ENCODE peak calls at places on chromosomes 1 and 21, in eight cellular contexts. Y, P, Q, I, H, J, K and S are unnamed samples. For H3K27me3, the result is how much of the 10 kb centered on the place peaks cover.

GRCh38 chr1:15417365-15417934 is 7.8 kb downstream of the EFHD2 start:
- DNase-seq in I (no peak), P (no peak), Y (no peak), Q (no peak), J (no peak), H (no peak), K (peak), S (no peak)

GRCh38 chr1:41512701-41513387 is 28.4 kb upstream of the EDN2 start:
- DNase-seq in Q (no peak), Y (no peak), P (peak), J (no peak), K (no peak), I (no peak), H (no peak), S (no peak)

GRCh38 chr1:44314401-44314800 is 40.7 kb downstream of the ERI3 start:
- DNase-seq in H (no peak), Q (no peak), P (no peak), Y (no peak), I (no peak), J (no peak), K (no peak), S (no peak)

GRCh38 chr1:93692983-93693591 is 11.4 kb upstream of the BCAR3 start:
- DNase-seq in K (no peak), Q (no peak), I (no peak), P (no peak), Y (no peak), J (no peak), H (no peak), S (no peak)

GRCh38 chr1:15680131-15680530 is 4.0 kb upstream of the PLEKHM2 start:
- DNase-seq in K (no peak), P (peak), H (no peak), Q (no peak), J (no peak), Y (no peak), I (no peak), S (no peak)

GRCh38 chr1:211616231-211617031 is 37.5 kb upstream of the SLC30A1 start:
- DNase-seq in P (no peak), Y (no peak), Q (no peak), H (peak), I (peak), K (no peak), J (peak), S (peak)

GRCh38 chr1:213474054-213474453 is 423.0 kb downstream of the RPS6KC1 start:
- DNase-seq in K (no peak), H (peak), J (peak), Q (no peak), Y (no peak), P (no peak), I (peak), S (no peak)

GRCh38 chr1:229285424-229285823 is 14.5 kb downstream of the RAB4A start:
- DNase-seq in J (no peak), Q (no peak), P (no peak), I (no peak), Y (no peak), K (no peak), H (no peak), S (no peak)

GRCh38 chr1:1073743-1074587 is at the start of gene RNF223:
- DNase-seq in Q (no peak), Y (no peak), I (no peak), P (no peak), H (no peak), K (no peak), J (no peak), S (no peak)

GRCh38 chr1:169312084-169312954 is 55.3 kb downstream of the NME7 start:
- DNase-seq in I (no peak), Y (no peak), P (no peak), H (no peak), Q (no peak), K (peak), J (no peak), S (no peak)

GRCh38 chr21:41701749-41702148 is 65.1 kb downstream of the RIPK4 start:
- DNase-seq in Q (no peak), I (no peak), Y (no peak), H (no peak), K (no peak), J (no peak), P (no peak), S (no peak)

GRCh38 chr1:67559222-67559700 is 125.7 kb upstream of the GADD45A start:
- DNase-seq in K (no peak), Q (no peak), H (peak), Y (peak), J (peak), P (peak), I (peak), S (peak)

GRCh38 chr1:166924829-166925541 is 48.9 kb upstream of the TADA1 start:
- DNase-seq in P (no peak), Q (no peak), I (no peak), Y (no peak), J (no peak), H (no peak), K (no peak), S (no peak)

GRCh38 chr1:209937996-209938959 is at the start of gene SYT14:
- DNase-seq in K (no peak), Q (no peak), P (no peak), J (peak), I (peak), Y (no peak), H (no peak), S (no peak)

GRCh38 chr1:184615301-184615700 is 139.4 kb downstream of the EDEM3 start:
- DNase-seq in Q (no peak), J (no peak), K (no peak), I (no peak), Y (no peak), P (no peak), H (no peak), S (no peak)

GRCh38 chr21:44681861-44682579 is at the start of gene KRTAP12-1:
- DNase-seq in J (no peak), H (no peak), K (no peak), P (no peak), Y (no peak), Q (no peak), I (no peak), S (peak)

GRCh38 chr1:6256640-6257039 is 4.3 kb downstream of the GPR153 start:
- DNase-seq in H (no peak), J (no peak), P (no peak), I (no peak), Q (no peak), K (no peak), Y (no peak), S (no peak)

GRCh38 chr1:6251681-6252373 is 7.8 kb downstream of the HES3 start:
- DNase-seq in K (no peak), P (peak), H (no peak), I (no peak), J (no peak), Q (no peak), Y (no peak), S (no peak)

GRCh38 chr1:6253380-6253779 is 7.5 kb downstream of the GPR153 start:
- DNase-seq in H (no peak), Y (no peak), P (no peak), J (no peak), Q (no peak), K (no peak), I (no peak), S (no peak)

GRCh38 chr1:6252374-6252710 is 8.4 kb downstream of the HES3 start:
- DNase-seq in H (no peak), P (peak), I (no peak), Q (no peak), J (no peak), K (no peak), Y (no peak), S (no peak)

GRCh38 chr1:6254691-6255090 is 6.2 kb downstream of the GPR153 start:
- DNase-seq in P (no peak), K (no peak), Q (no peak), I (no peak), J (no peak), Y (no peak), H (no peak), S (no peak)
- H3K27me3 ChIP-seq in P (under half), K (under half), Q (under half), I (under half), J (under half), Y (under half), H (under half), S (under half)

DNA sequence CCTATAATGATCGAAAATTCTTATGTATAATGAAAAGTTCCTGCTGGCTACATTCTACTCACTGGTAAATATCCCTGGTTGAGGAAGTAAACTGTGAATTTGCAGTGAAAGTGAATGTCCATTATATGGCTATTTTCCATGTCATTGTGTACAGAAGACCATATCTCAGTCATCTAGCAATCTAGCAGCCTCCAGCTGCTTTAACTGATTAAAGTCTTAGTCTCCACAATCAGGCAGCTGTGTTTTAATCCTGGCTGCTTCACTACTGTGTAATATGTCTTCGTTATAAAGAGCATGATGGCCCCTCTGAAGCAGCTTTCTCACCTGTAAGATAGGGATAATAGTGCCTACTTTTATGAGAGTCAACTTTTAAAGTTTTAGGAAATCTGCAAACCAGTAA is 11.4 kb downstream of the CLCA2 start:
- DNase-seq in P (no peak), Y (no peak), J (no peak), H (no peak), K (no peak), I (no peak), Q (no peak), S (no peak)
- H3K27me3 ChIP-seq in P (under half), Y (under half), J (under half), H (under half), K (under half), I (under half), Q (under half), S (under half)

GRCh38 chr1:162367772-162368171 is 8.9 kb downstream of the SPATA46 start:
- DNase-seq in Q (no peak), P (no peak), J (no peak), I (no peak), K (no peak), H (no peak), Y (no peak), S (no peak)

GRCh38 chr1:162366671-162367070 is 10.0 kb downstream of the SPATA46 start:
- DNase-seq in Y (no peak), H (no peak), K (no peak), I (no peak), P (no peak), Q (no peak), J (no peak), S (no peak)

GRCh38 chr1:162365284-162366041 is 11.2 kb downstream of the SPATA46 start:
- DNase-seq in Y (no peak), J (no peak), K (no peak), Q (no peak), I (no peak), H (no peak), P (no peak), S (no peak)

GRCh38 chr1:162367073-162367472 is 9.6 kb downstream of the SPATA46 start:
- DNase-seq in K (no peak), Q (no peak), Y (no peak), P (no peak), I (no peak), H (no peak), J (peak), S (no peak)

DNA sequence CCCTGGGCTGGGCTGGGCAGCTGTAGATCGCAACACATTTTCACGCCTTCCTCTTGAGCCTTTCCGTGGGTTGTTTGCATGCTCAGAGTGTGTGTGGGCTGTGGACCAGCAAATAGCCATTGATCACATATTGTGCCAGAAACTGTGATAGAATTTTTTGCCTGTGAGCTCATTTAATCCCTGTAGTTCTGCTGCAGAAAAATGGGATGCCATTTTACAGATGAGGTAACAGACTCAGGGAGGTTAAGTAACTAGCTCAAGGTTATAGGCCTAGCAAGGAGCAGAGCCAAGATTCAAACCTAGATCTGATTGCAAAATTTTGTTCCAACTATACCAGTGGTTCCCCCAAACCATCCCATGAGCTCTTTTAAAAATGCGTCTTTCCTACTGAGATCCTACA is 10.5 kb downstream of the SPATA46 start:
- DNase-seq in Q (no peak), K (no peak), Y (no peak), P (no peak), I (no peak), H (no peak), J (no peak), S (no peak)
- H3K27me3 ChIP-seq in Q (under half), K (under half), Y (under half), P (under half), I (under half), H (under half), J (under half), S (under half)

GRCh38 chr1:69328186-69328585 is 239.5 kb upstream of the LRRC7 start:
- DNase-seq in J (no peak), H (no peak), K (no peak), I (no peak), P (no peak), Y (no peak), Q (no peak), S (no peak)
- H3K27me3 ChIP-seq in J (under half), H (under half), K (under half), I (under half), P (under half), Y (under half), Q (under half), S (under half)

GRCh38 chr1:9087411-9087810 is 18.0 kb upstream of the SLC2A5 start:
- DNase-seq in Q (no peak), H (no peak), I (no peak), P (no peak), K (no peak), J (no peak), Y (no peak), S (no peak)

GRCh38 chr1:9085306-9085940 is 16.0 kb upstream of the SLC2A5 start:
- DNase-seq in H (no peak), Y (no peak), P (no peak), Q (no peak), J (no peak), I (no peak), K (no peak), S (no peak)

GRCh38 chr1:9086796-9087195 is 17.4 kb upstream of the SLC2A5 start:
- DNase-seq in P (no peak), K (no peak), Q (no peak), Y (no peak), I (no peak), J (no peak), H (no peak), S (no peak)

GRCh38 chr1:9084883-9085282 is 15.4 kb upstream of the SLC2A5 start:
- DNase-seq in K (no peak), I (no peak), Y (no peak), H (peak), P (no peak), J (no peak), Q (no peak), S (peak)

GRCh38 chr1:9086060-9086459 is 16.6 kb upstream of the SLC2A5 start:
- DNase-seq in Y (no peak), K (no peak), I (no peak), H (no peak), J (no peak), P (no peak), Q (no peak), S (no peak)
- H3K27me3 ChIP-seq in Y (under half), K (under half), I (under half), H (under half), J (under half), P (under half), Q (under half), S (under half)